ENCODE peak calls at places on chromosomes 5 and 9, in nine cellular contexts. S, A, H, U, M, P, O, J and B are unnamed samples.

GRCh38 chr5:111107371-111107770 is 15.2 kb downstream of the WDR36 start:
- DNase-seq in S (no peak), A (no peak), H (no peak), U (no peak), M (no peak), P (no peak), O (no peak), J (no peak), B (no peak)

GRCh38 chr5:92907914-92908606 is 673.0 kb downstream of the NR2F1-AS1 start:
- DNase-seq in S (no peak), A (no peak), H (no peak), U (no peak), M (no peak), P (no peak), O (peak), J (peak), B (no peak)

GRCh38 chr9:132288371-132288770 is 66.4 kb downstream of the SETX start:
- DNase-seq in S (no peak), A (no peak), H (no peak), U (no peak), M (no peak), P (no peak), O (no peak), J (peak), B (no peak)

GRCh38 chr5:107526263-107526937 is 144.3 kb downstream of the EFNA5 start:
- DNase-seq in S (no peak), A (no peak), H (no peak), U (no peak), M (no peak), P (no peak), O (no peak), J (no peak), B (no peak)

GRCh38 chr5:12384005-12384404 is 479.8 kb upstream of the CTNND2 start:
- DNase-seq in S (no peak), A (no peak), H (no peak), U (no peak), M (no peak), P (no peak), O (no peak), J (no peak), B (no peak)

GRCh38 chr9:98374385-98375051 is 119.1 kb upstream of the TBC1D2 start:
- DNase-seq in S (no peak), A (no peak), H (no peak), U (no peak), M (peak), P (no peak), O (peak), J (peak), B (no peak)

GRCh38 chr9:112894031-112894430 is 3.4 kb upstream of the SLC46A2 start:
- DNase-seq in S (no peak), A (no peak), H (no peak), U (no peak), M (peak), P (no peak), O (no peak), J (peak), B (no peak)

GRCh38 chr5:126777257-126777973 is 479 bp downstream of the LMNB1 start:
- DNase-seq in S (peak), A (peak), H (peak), U (peak), M (peak), P (peak), O (peak), J (peak), B (peak)

GRCh38 chr9:129596541-129597328 is 24.2 kb downstream of the C9orf50 start:
- DNase-seq in S (no peak), A (peak), H (no peak), U (peak), M (peak), P (peak), O (peak), J (peak), B (peak)
- H3K4me3 ChIP-seq in S (no peak), A (peak), H (peak), U (peak), M (peak), P (peak), O (peak), J (peak), B (peak)

GRCh38 chr5:132423443-132423898 is 54.0 kb downstream of the SLC22A5 start:
- DNase-seq in S (no peak), A (no peak), H (peak), U (no peak), M (no peak), P (no peak), O (no peak), J (no peak), B (no peak)
- H3K27ac ChIP-seq in S (no peak), A (no peak), H (peak), U (peak), M (peak), P (peak), O (no peak), J (no peak), B (peak)

GRCh38 chr5:10525124-10525495 is 38.8 kb upstream of the ANKRD33B start:
- DNase-seq in S (no peak), A (no peak), H (no peak), U (no peak), M (no peak), P (no peak), O (no peak), J (no peak), B (no peak)
- H3K4me3 ChIP-seq in S (no peak), A (no peak), H (no peak), U (no peak), M (no peak), P (no peak), O (no peak), J (no peak), B (no peak)

DNA sequence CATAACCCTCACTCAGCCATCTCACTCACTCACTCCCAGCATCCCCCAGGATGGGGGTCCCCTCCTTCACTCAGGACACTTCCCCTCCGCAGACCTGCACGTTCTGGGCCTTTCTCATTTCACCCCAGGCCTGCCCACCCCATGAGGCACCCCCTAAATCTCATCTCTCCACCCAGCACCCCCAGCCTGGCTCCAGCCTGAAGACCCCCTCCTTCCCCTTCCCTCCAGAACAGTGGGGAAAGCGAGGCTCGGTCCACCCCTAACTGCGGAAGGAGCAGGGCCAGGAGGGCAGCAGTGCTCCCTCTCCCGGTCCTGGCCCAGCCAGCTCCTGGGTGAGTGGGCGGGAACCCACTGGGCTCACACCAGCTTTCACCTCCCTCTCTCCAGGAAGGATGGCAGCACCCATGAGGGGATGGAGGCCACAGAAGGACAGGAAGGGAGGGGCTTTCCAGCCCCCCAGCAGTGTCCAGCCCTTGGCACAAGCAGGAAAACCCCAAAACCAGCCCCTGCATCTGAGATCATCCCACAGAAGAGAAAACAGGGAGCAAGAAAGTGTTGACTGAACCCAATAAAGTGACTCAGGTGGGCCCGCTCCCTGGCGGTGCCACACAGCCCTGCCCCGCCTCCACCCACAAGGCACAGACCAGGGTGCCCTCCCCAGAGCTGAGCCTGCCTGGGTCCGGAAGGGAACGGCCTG is 55.0 kb downstream of the LRSAM1 start:
- DNase-seq in S (no peak), A (no peak), H (no peak), U (no peak), M (no peak), P (no peak), O (no peak), J (no peak), B (no peak)
- H3K27ac ChIP-seq in S (no peak), A (peak), H (no peak), U (peak), M (no peak), P (no peak), O (peak), J (peak), B (peak)